ENCODE peak calls at places on chromosome 12, in seven cellular contexts. X is uterus, R is left lung, O is ovary, B is left ventricle myocardium inferior, C is IMR-90, A is HepG2. U is an unnamed sample.

GRCh38 chr12:67305544-67305943 is 36.4 kb downstream of the CAND1 start:
- DNase-seq in C (no peak), R (no peak), O (no peak), A (no peak), B (no peak), X (no peak), U (no peak)

GRCh38 chr12:52052471-52053186 is 1.4 kb downstream of the NR4A1 start:
- DNase-seq in C (peak; percentile 47), R (no peak), O (peak; percentile 70), X (no peak), B (no peak), A (no peak), U (no peak)

GRCh38 chr12:116406529-116406928 is 129.0 kb upstream of the MED13L start:
- DNase-seq in A (peak; percentile 71), C (peak; percentile 55), B (peak; percentile 92), O (no peak), R (peak; percentile 78), X (peak; percentile 92), U (peak; percentile 99)

GRCh38 chr12:7628401-7628961 is 37.2 kb downstream of the APOBEC1 start:
- DNase-seq in R (no peak), X (no peak), B (no peak), C (no peak), A (no peak), O (no peak), U (no peak)

GRCh38 chr12:6038160-6038559 is 86.3 kb downstream of the VWF start:
- DNase-seq in X (no peak), O (no peak), R (no peak), A (peak; percentile 83), B (no peak), C (peak; percentile 76), U (no peak)

GRCh38 chr12:89789862-89790261 is 81.2 kb upstream of the ATP2B1 start:
- DNase-seq in A (no peak), X (no peak), O (no peak), C (no peak), R (no peak), B (no peak), U (no peak)

GRCh38 chr12:70754330-70754741 is 117.1 kb upstream of the PTPRB start:
- DNase-seq in B (no peak), O (no peak), A (no peak), X (no peak), C (no peak), R (no peak), U (no peak)

GRCh38 chr12:120137833-120138232 is 21.3 kb upstream of the RAB35 start:
- DNase-seq in C (no peak), X (no peak), O (no peak), A (no peak), R (no peak), B (no peak), U (no peak)

GRCh38 chr12:39145175-39145999 is 240.0 kb upstream of the CPNE8 start:
- DNase-seq in A (no peak), R (peak; percentile 78), X (no peak), C (no peak), O (peak; percentile 61), B (peak; percentile 37), U (no peak)

DNA sequence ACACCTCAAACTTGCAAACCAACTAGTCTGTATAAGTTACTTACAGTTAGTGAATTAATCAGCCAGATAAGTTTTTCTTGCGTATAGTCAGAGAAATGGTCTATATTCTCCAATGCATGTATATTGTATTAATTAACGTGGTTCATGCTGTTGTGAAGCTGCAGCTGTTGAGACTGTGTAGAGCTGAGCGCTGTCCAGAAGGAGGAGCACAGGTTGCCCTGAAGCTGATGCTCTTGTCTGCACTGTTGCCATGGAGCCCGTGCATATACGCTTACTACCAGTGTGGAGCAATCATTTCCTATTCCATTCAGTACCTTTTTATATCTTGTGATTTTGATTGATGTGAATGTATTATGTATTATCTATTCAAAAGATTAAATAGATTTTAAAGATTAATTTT is 74.3 kb upstream of the ARID2 start:
- DNase-seq in B (no peak), X (no peak), C (peak; percentile 47), A (peak; percentile 15), O (no peak), R (no peak), U (no peak)
- TF ChIP-seq CTCF in B (peak; percentile 18), X (no peak), C (no peak), A (peak; percentile 32), O (no peak), R (no peak), U (no peak)

DNA sequence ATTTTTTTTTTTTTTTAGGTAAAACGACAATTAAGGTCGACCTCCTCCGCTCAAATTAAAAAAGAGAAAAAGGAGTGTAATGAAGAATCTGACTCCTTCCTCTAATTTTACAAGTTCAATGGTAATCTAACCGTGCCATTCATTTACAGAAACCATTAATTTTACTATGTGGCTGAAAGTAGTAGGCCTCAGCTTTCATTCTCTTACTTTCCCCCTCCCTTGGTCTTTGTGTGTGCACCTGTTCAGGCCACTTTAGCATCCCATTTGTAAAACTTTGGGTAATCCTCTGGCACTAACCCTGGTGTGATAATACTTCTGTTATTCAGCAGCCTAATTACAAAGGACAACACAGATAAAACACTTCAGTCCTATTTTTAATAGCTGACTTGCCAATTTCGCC is 128.1 kb downstream of the ASCL1 start:
- DNase-seq in O (no peak), A (no peak), C (no peak), B (no peak), X (no peak), R (no peak), U (no peak)
- H3K4me1 ChIP-seq in O (peaks cover 1% of the 10 kb centered on the region), A (no peaks in the 10 kb centered on the region), C (no peaks in the 10 kb centered on the region), B (no peaks in the 10 kb centered on the region), X (no peaks in the 10 kb centered on the region), R (no peaks in the 10 kb centered on the region), U (no peaks in the 10 kb centered on the region)

DNA sequence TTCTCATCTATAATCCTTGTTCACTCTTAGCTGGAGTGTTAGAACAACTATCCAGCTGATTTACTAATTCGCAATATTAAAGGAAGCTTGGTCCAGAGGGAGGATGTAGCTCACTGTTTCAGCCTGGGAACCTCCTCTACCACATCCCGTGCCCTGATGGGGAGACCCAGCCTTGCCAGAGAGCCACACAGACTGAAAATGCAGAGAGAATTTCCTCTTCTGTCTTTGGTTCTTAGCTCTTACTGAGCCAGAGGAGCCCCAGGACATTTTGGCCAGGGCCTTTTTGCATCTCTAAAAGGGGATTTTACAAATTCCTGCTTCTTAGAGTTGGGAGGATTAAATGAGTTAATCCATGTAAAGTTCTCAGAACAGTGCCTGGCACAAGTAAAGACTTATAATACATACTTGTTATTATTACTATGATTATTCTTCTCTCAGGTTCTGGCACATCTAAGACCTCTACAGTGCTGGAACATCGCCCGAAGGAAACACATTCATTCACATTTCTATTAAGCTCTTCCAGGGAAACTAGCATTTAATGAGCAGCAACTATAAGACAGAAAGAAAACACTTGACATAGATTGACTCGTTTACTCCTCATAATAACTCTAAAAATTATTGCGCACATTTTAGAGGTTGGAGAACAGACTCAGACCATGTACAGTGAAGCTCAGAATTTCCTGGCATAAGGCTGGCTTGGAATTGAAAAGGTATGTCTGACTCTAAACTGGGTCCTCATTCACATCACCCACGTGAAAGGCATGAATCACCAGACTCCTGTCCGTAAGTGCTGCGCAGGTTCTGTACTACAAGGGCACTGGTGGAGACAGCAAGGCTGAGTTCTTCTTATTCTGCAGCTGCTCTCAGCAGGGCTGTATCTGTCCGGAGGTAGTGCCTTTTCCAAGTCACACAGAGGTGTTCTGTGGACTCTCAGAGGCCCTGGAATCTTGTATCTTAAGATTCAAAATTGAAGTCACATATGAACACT is 27.8 kb upstream of the AEBP2 start:
- DNase-seq in C (no peak), O (no peak), B (no peak), X (no peak), A (no peak), R (no peak), U (no peak)
- TF ChIP-seq CTCF in C (no peak), O (no peak), B (no peak), X (no peak), A (no peak), R (no peak), U (no peak)

GRCh38 chr12:62915130-62915529 is 19.8 kb downstream of the PPM1H start:
- DNase-seq in O (no peak), A (no peak), B (peak; percentile 44), R (no peak), X (no peak), C (no peak), U (no peak)
- H3K4me1 ChIP-seq in O (peaks cover 6% of the 10 kb centered on the region), A (peaks cover 23% of the 10 kb centered on the region), B (peaks cover 57% of the 10 kb centered on the region), R (no peaks in the 10 kb centered on the region), X (no peaks in the 10 kb centered on the region), C (no peaks in the 10 kb centered on the region), U (no peaks in the 10 kb centered on the region)

GRCh38 chr12:26683443-26683842 is 149.6 kb downstream of the ITPR2 start:
- DNase-seq in B (no peak), C (no peak), X (no peak), R (no peak), A (no peak), O (no peak), U (no peak)
- TF ChIP-seq CTCF in B (no peak), C (no peak), X (no peak), R (no peak), A (no peak), O (no peak), U (no peak)

GRCh38 chr12:122013792-122014590 is 7.7 kb upstream of the BCL7A start:
- DNase-seq in R (no peak), C (no peak), B (no peak), X (no peak), O (no peak), A (no peak), U (no peak)
- H3K4me1 ChIP-seq in R (no peaks in the 10 kb centered on the region), C (no peaks in the 10 kb centered on the region), B (no peaks in the 10 kb centered on the region), X (no peaks in the 10 kb centered on the region), O (no peaks in the 10 kb centered on the region), A (peaks cover 6% of the 10 kb centered on the region), U (peaks cover 5% of the 10 kb centered on the region)